ENCODE peak calls at places on chromosomes 1 and 21, in six cellular contexts. One of them, this sample, is unnamed. For H3K27me3, the result is how much of the 10 kb centered on the place peaks cover.

GRCh38 chr1:243939167-243939848 is 89.3 kb upstream of the AKT3 start:
- DNase-seq in kidney epithelial cell: no peak
- DNase-seq in heart right ventricle: no peak
- DNase-seq in esophagus squamous epithelium: no peak
- DNase-seq in PC-9: no peak
- DNase-seq in tibial artery: no peak
- DNase-seq in this sample: no peak

GRCh38 chr1:67191668-67192520 is 25.6 kb downstream of the IL23R start:
- DNase-seq in kidney epithelial cell: no peak
- DNase-seq in heart right ventricle: no peak
- DNase-seq in esophagus squamous epithelium: no peak
- DNase-seq in PC-9: no peak
- DNase-seq in tibial artery: no peak
- DNase-seq in this sample: no peak

GRCh38 chr1:119982006-119982405 is 85.7 kb upstream of the ADAM30 start:
- DNase-seq in kidney epithelial cell: no peak
- DNase-seq in heart right ventricle: no peak
- DNase-seq in esophagus squamous epithelium: no peak
- DNase-seq in PC-9: no peak
- DNase-seq in tibial artery: no peak
- DNase-seq in this sample: no peak

GRCh38 chr1:18565321-18565720 is 65.3 kb upstream of the PAX7 start:
- DNase-seq in kidney epithelial cell: no peak
- DNase-seq in heart right ventricle: no peak
- DNase-seq in esophagus squamous epithelium: no peak
- DNase-seq in PC-9: no peak
- DNase-seq in tibial artery: no peak
- DNase-seq in this sample: no peak

GRCh38 chr1:150272379-150272840 is at the start of gene C1orf54:
- DNase-seq in kidney epithelial cell: no peak
- DNase-seq in heart right ventricle: peak
- DNase-seq in esophagus squamous epithelium: no peak
- DNase-seq in PC-9: no peak
- DNase-seq in tibial artery: peak
- DNase-seq in this sample: no peak

GRCh38 chr1:66809736-66810326 is 8.8 kb upstream of the INSL5 start:
- DNase-seq in kidney epithelial cell: peak
- DNase-seq in heart right ventricle: no peak
- DNase-seq in esophagus squamous epithelium: no peak
- DNase-seq in PC-9: no peak
- DNase-seq in tibial artery: no peak
- DNase-seq in this sample: no peak

GRCh38 chr1:119298687-119299086 is 69.9 kb upstream of the HAO2 start:
- DNase-seq in kidney epithelial cell: peak
- DNase-seq in heart right ventricle: no peak
- DNase-seq in esophagus squamous epithelium: no peak
- DNase-seq in PC-9: peak
- DNase-seq in tibial artery: no peak
- DNase-seq in this sample: no peak

GRCh38 chr1:85626818-85627217 is 46.3 kb downstream of the CCN1 start:
- DNase-seq in kidney epithelial cell: no peak
- DNase-seq in heart right ventricle: no peak
- DNase-seq in esophagus squamous epithelium: no peak
- DNase-seq in PC-9: no peak
- DNase-seq in tibial artery: no peak
- DNase-seq in this sample: no peak

GRCh38 chr1:225318706-225319575 is 108.9 kb downstream of the LBR start:
- DNase-seq in kidney epithelial cell: peak
- DNase-seq in heart right ventricle: peak
- DNase-seq in esophagus squamous epithelium: no peak
- DNase-seq in PC-9: peak
- DNase-seq in tibial artery: no peak
- DNase-seq in this sample: no peak

GRCh38 chr1:1539310-1540014 is 962 bp downstream of the TMEM240 start:
- DNase-seq in kidney epithelial cell: no peak
- DNase-seq in heart right ventricle: no peak
- DNase-seq in esophagus squamous epithelium: no peak
- DNase-seq in PC-9: no peak
- DNase-seq in tibial artery: no peak
- DNase-seq in this sample: no peak
- H3K4me3 ChIP-seq in kidney epithelial cell: peak
- H3K4me3 ChIP-seq in heart right ventricle: peak
- H3K4me3 ChIP-seq in esophagus squamous epithelium: peak
- H3K4me3 ChIP-seq in PC-9: no peak
- H3K4me3 ChIP-seq in tibial artery: peak
- H3K4me3 ChIP-seq in this sample: peak

GRCh38 chr1:174358786-174359453 is 88.8 kb upstream of the GPR52 start:
- DNase-seq in kidney epithelial cell: no peak
- DNase-seq in heart right ventricle: no peak
- DNase-seq in esophagus squamous epithelium: no peak
- DNase-seq in PC-9: no peak
- DNase-seq in tibial artery: no peak
- DNase-seq in this sample: no peak
- TF ChIP-seq CTCF in kidney epithelial cell: no peak
- TF ChIP-seq CTCF in heart right ventricle: no peak
- TF ChIP-seq CTCF in esophagus squamous epithelium: no peak
- TF ChIP-seq CTCF in PC-9: no peak
- TF ChIP-seq CTCF in tibial artery: no peak
- TF ChIP-seq CTCF in this sample: no peak

GRCh38 chr21:22138297-22139016 is 1140.2 kb downstream of the NCAM2 start:
- DNase-seq in kidney epithelial cell: no peak
- DNase-seq in heart right ventricle: no peak
- DNase-seq in esophagus squamous epithelium: no peak
- DNase-seq in PC-9: no peak
- DNase-seq in tibial artery: no peak
- DNase-seq in this sample: no peak

GRCh38 chr21:22136770-22137169 is 1138.6 kb downstream of the NCAM2 start:
- DNase-seq in kidney epithelial cell: no peak
- DNase-seq in heart right ventricle: no peak
- DNase-seq in esophagus squamous epithelium: no peak
- DNase-seq in PC-9: no peak
- DNase-seq in tibial artery: no peak
- DNase-seq in this sample: no peak
- H3K27me3 ChIP-seq in kidney epithelial cell: under half
- H3K27me3 ChIP-seq in heart right ventricle: under half
- H3K27me3 ChIP-seq in esophagus squamous epithelium: under half
- H3K27me3 ChIP-seq in PC-9: under half
- H3K27me3 ChIP-seq in tibial artery: under half
- H3K27me3 ChIP-seq in this sample: under half

DNA sequence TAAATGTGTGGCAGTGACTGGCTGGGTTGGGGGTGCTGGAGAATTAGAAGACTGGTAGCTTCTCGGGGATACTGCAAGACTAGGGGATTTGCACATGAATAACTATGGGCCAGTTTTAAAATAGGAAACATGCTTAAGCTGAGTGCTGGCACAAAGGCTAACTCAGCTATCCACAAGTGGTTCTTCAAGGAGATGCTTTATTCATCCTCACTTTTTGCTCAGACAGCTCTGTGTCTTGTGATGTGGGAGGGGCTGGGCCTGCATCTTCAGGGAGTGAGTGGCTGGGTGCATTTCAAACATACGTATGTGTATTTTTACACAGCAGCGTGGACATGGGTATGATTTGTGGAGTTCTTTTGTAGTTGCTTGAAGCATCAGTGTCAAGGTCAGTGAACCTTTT is 2.3 kb downstream of the COQ8A start:
- DNase-seq in kidney epithelial cell: no peak
- DNase-seq in heart right ventricle: no peak
- DNase-seq in esophagus squamous epithelium: no peak
- DNase-seq in PC-9: no peak
- DNase-seq in tibial artery: no peak
- DNase-seq in this sample: no peak
- H3K4me3 ChIP-seq in kidney epithelial cell: no peak
- H3K4me3 ChIP-seq in heart right ventricle: peak
- H3K4me3 ChIP-seq in esophagus squamous epithelium: no peak
- H3K4me3 ChIP-seq in PC-9: no peak
- H3K4me3 ChIP-seq in tibial artery: no peak
- H3K4me3 ChIP-seq in this sample: no peak

GRCh38 chr21:33292724-33293123 is 26.6 kb downstream of the IL10RB start:
- DNase-seq in kidney epithelial cell: no peak
- DNase-seq in heart right ventricle: no peak
- DNase-seq in esophagus squamous epithelium: no peak
- DNase-seq in PC-9: no peak
- DNase-seq in tibial artery: no peak
- DNase-seq in this sample: no peak
- TF ChIP-seq CTCF in kidney epithelial cell: no peak
- TF ChIP-seq CTCF in heart right ventricle: no peak
- TF ChIP-seq CTCF in esophagus squamous epithelium: no peak
- TF ChIP-seq CTCF in PC-9: no peak
- TF ChIP-seq CTCF in tibial artery: no peak
- TF ChIP-seq CTCF in this sample: no peak

GRCh38 chr1:160658956-160659255 is 12.1 kb upstream of the SLAMF1 start:
- DNase-seq in kidney epithelial cell: no peak
- DNase-seq in heart right ventricle: no peak
- DNase-seq in esophagus squamous epithelium: no peak
- DNase-seq in PC-9: no peak
- DNase-seq in tibial artery: no peak
- DNase-seq in this sample: no peak

GRCh38 chr1:160656737-160657476 is 10.1 kb upstream of the SLAMF1 start:
- DNase-seq in kidney epithelial cell: no peak
- DNase-seq in heart right ventricle: no peak
- DNase-seq in esophagus squamous epithelium: no peak
- DNase-seq in PC-9: no peak
- DNase-seq in tibial artery: no peak
- DNase-seq in this sample: no peak

GRCh38 chr1:160659566-160659965 is 12.7 kb upstream of the SLAMF1 start:
- DNase-seq in kidney epithelial cell: no peak
- DNase-seq in heart right ventricle: no peak
- DNase-seq in esophagus squamous epithelium: no peak
- DNase-seq in PC-9: no peak
- DNase-seq in tibial artery: no peak
- DNase-seq in this sample: no peak

GRCh38 chr1:160658162-160658955 is 11.5 kb upstream of the SLAMF1 start:
- DNase-seq in kidney epithelial cell: no peak
- DNase-seq in heart right ventricle: no peak
- DNase-seq in esophagus squamous epithelium: no peak
- DNase-seq in PC-9: no peak
- DNase-seq in tibial artery: no peak
- DNase-seq in this sample: no peak

DNA sequence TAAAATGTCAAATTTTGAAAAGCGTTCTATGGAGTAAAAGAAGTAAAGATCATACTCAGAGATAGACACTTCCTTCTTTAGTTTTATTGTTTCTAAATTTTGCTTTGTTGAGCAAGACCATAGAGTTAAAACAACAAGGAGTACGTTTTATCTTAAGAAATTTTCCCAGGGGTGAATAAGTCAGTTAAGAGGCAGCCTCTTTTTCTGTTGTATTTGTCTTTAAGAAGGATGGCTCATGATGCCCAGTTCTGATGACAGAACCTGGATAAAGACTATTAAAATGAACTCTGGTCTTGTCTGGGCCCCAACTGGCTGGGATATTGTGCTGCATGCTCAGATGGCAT is 10.6 kb upstream of the SLAMF1 start:
- DNase-seq in kidney epithelial cell: no peak
- DNase-seq in heart right ventricle: no peak
- DNase-seq in esophagus squamous epithelium: no peak
- DNase-seq in PC-9: no peak
- DNase-seq in tibial artery: no peak
- DNase-seq in this sample: no peak
- H3K27me3 ChIP-seq in kidney epithelial cell: under half
- H3K27me3 ChIP-seq in heart right ventricle: under half
- H3K27me3 ChIP-seq in esophagus squamous epithelium: under half
- H3K27me3 ChIP-seq in PC-9: half or more
- H3K27me3 ChIP-seq in tibial artery: under half
- H3K27me3 ChIP-seq in this sample: under half